ENCODE peak calls at places on chromosomes 5 and 9, in nine cellular contexts. T, J, N, C, S, R, E, Q and M are unnamed samples.

GRCh38 chr5:10460252-10460906 is 18.7 kb downstream of the ROPN1L start:
- DNase-seq in T (peak; percentile 46), S (peak; percentile 30), E (peak; percentile 85), Q (no peak), R (no peak), N (no peak), C (peak; percentile 87), J (no peak), M (no peak)

GRCh38 chr5:143311428-143311827 is 92.1 kb downstream of the NR3C1 start:
- DNase-seq in Q (no peak), S (peak; percentile 62), T (no peak), N (no peak), R (peak; percentile 83), C (no peak), E (no peak), J (no peak), M (no peak)

GRCh38 chr9:82124090-82124489 is 135.5 kb downstream of the SPATA31D1 start:
- DNase-seq in E (no peak), T (no peak), N (no peak), Q (no peak), C (no peak), J (no peak), R (peak; percentile 64), S (peak; percentile 69), M (no peak)

GRCh38 chr5:181246276-181247050 is 2.8 kb upstream of the RACK1 start:
- DNase-seq in N (peak; percentile 85), J (peak; percentile 84), T (peak; percentile 89), S (peak; percentile 89), R (peak; percentile 84), C (peak; percentile 94), Q (peak; percentile 89), E (peak; percentile 92), M (peak; percentile 72)

GRCh38 chr5:32027717-32028321 is 146.3 kb downstream of the GOLPH3 start:
- DNase-seq in E (peak; percentile 82), C (peak; percentile 67), J (peak; percentile 41), Q (peak; percentile 85), S (peak; percentile 99), N (peak; percentile 31), R (peak; percentile 99), T (peak; percentile 47), M (no peak)

GRCh38 chr5:2895876-2896275 is 144.4 kb upstream of the IRX2 start:
- DNase-seq in E (no peak), J (no peak), T (no peak), C (no peak), Q (peak; percentile 5), S (no peak), R (no peak), N (no peak), M (no peak)

GRCh38 chr5:153714732-153715287 is 224.3 kb downstream of the GRIA1 start:
- DNase-seq in S (no peak), E (no peak), R (no peak), T (no peak), N (no peak), J (no peak), C (no peak), Q (no peak), M (no peak)

GRCh38 chr5:149636861-149637246 is 55.6 kb downstream of the ARHGEF37 start:
- DNase-seq in R (peak; percentile 90), C (no peak), Q (peak; percentile 76), E (no peak), J (no peak), N (peak; percentile 93), S (peak; percentile 73), T (peak; percentile 72), M (peak; percentile 20)

GRCh38 chr9:37859043-37859442 is 44.9 kb downstream of the SLC25A51 start:
- DNase-seq in T (peak; percentile 10), S (peak; percentile 22), J (no peak), N (no peak), C (no peak), E (no peak), Q (no peak), R (peak; percentile 69), M (no peak)

GRCh38 chr9:91711755-91712591 is 238.1 kb downstream of the ROR2 start:
- DNase-seq in E (no peak), J (no peak), T (no peak), Q (no peak), C (no peak), S (peak; percentile 43), R (peak; percentile 53), N (no peak), M (no peak)

GRCh38 chr5:33379757-33380156 is 61.0 kb upstream of the TARS1 start:
- DNase-seq in Q (no peak), R (peak; percentile 60), J (no peak), N (peak; percentile 31), E (no peak), C (no peak), T (no peak), S (peak; percentile 69), M (no peak)

GRCh38 chr9:77307166-77307565 is 129.8 kb downstream of the VPS13A start:
- DNase-seq in C (no peak), Q (no peak), R (no peak), E (no peak), N (no peak), T (no peak), S (no peak), J (no peak), M (no peak)

DNA sequence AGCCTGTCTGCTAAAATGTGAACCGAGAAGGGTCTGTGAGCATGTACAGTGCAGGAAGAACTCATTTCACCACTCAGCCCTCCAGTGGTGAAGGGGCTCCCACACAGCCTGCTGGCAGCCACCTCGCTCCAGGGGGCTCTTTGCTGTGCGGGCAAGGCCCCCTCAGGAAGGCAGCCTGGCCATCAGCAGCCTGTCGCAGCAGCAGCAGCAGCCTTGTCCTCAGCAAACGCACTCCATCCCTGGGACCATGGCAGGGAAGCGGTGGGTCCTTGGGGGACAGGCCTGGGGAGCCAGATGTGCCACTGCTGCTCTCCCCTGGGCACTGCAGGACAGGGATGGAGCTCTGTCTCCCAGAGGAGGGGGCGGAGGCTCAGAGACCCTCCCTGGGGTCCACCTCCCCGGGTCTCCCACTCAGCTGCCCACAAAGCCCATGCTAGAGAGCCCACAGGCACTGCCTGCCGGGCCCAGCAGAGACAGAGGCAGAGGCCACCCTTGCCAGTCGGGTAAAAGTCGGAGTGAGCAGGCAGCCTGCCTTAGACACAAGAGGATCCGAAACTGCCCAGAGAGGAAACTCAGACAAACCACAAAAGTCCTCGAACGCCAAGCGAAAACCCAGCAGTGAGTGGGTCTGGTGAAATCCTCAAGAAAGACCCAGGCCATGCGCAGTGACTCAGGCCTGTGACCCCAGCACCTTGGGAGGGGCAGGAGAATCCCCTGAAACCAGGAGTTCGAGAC is 8.0 kb downstream of the BRD3 start:
- DNase-seq in R (no peak), N (peak; percentile 2), Q (no peak), C (peak; percentile 19), E (no peak), J (no peak), S (no peak), T (no peak), M (peak; percentile 6)
- TF ChIP-seq CTCF in R (peak; percentile 17), N (no peak), Q (no peak), C (no peak), E (no peak), J (no peak), S (no peak), T (no peak), M (no peak)

DNA sequence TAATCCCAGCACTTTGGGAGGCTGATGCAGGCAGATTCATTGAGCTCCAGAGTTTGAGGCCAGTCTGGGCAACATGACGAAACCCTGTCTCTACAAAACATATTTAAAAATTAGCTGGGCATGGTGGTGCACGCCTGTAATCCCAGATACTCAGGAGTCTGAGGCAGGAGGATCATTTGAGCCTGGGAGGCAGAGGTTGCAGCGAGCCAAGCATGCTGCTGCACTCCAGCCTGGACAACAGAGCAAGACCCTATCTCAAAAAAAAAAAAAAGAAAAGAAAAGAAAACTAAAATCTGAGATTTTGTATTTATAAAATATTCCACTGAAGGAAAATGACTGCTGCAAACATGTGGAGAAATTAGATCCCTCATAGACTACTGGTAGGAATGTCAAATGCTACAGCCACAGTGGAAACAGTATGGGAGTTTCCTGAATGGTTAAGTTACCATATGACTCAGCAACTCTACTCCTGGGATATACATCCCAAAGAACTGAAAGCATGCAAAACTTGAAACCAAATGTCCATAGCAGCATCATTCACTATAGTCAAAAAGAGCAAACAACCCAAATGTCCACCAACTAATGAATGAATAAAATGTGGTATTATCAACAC is 106.1 kb downstream of the UBAP2 start:
- DNase-seq in R (peak; percentile 89), S (peak; percentile 80), N (no peak), T (peak; percentile 64), C (no peak), E (no peak), J (no peak), Q (no peak), M (no peak)
- TF ChIP-seq CTCF in R (peak; percentile 59), S (peak; percentile 51), N (no peak), T (peak; percentile 7), C (no peak), E (no peak), J (no peak), Q (no peak), M (no peak)

DNA sequence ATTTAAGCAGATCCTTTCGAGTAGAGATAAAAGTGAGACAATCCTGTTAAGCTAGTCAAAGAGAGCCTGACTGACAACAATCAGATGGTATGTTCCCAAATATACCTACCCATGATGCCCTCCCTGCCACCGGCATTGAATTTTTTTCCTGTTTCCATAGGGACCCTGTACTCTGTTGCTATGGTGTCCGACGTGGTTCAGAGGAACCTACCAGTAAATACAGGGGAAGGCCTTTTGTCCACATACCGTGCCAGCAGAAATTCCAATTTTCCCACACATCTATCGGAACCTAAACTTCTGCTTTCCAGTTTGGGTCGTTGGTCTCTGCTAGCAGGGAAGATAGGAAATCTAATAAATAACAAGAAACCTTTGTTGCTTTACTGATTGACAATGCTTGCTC is 64.7 kb downstream of the MEGF10 start:
- DNase-seq in Q (no peak), E (no peak), S (no peak), R (no peak), N (no peak), J (no peak), C (no peak), T (no peak), M (no peak)
- TF ChIP-seq CTCF in Q (no peak), E (no peak), S (no peak), R (no peak), N (no peak), J (no peak), C (no peak), T (no peak), M (no peak)

GRCh38 chr9:1839984-1840383 is 175.2 kb upstream of the SMARCA2 start:
- DNase-seq in E (no peak), C (no peak), R (no peak), J (no peak), Q (no peak), N (no peak), T (no peak), S (no peak), M (no peak)

GRCh38 chr9:1832960-1833359 is 182.2 kb upstream of the SMARCA2 start:
- DNase-seq in R (no peak), N (no peak), T (no peak), E (no peak), Q (no peak), S (no peak), C (no peak), J (no peak), M (no peak)

DNA sequence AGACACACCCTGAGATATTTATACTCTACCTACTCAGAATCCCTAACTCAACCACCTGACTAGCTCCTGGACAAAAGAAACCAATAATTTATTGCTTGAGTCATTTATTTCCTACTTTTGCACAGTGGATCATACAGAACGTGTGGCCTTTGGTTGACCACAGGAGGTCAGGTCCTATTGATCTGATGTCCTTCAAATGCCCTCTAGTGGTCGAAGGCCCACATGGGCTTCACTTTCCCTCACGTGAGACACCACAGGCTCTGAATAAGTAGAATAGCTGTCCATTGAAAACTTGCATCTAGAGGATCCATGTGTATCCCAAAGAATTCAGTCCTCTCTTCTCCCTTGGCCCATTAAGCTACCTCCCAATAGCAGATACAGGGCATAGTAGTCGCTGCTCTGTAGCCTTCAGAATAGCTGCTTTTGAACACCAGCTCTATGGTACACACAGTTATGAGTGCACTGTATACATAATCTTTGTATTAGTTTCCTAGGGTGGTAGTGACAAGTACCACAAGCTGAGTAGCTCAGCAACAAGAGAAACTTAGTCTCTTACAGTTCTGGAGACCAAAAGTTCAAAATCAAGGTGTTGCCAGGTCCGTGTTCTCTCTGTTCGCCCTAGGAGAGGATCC is 177.6 kb upstream of the SMARCA2 start:
- DNase-seq in S (peak; percentile 26), N (peak; percentile 58), E (no peak), R (peak; percentile 13), C (no peak), Q (no peak), T (peak; percentile 25), J (no peak), M (peak; percentile 22)
- TF ChIP-seq CTCF in S (peak; percentile 39), N (peak; percentile 54), E (peak; percentile 22), R (peak; percentile 17), C (peak; percentile 35), Q (no peak), T (peak; percentile 32), J (no peak), M (peak; percentile 64)